ENCODE peak calls at places on chromosome 4, in four cellular contexts. One of them, this sample, is unnamed.

GRCh38 chr4:112284662-112285411 is 867 bp downstream of the TIFA start:
- DNase-seq in activated T-cell treated with anti-CD3 and anti-CD28 coated beads, Interleukin-2, amount 50 U/mL, for 1 hour: peak; percentile 22
- DNase-seq in heart right ventricle: no peak
- DNase-seq in nephron progenitor cell: peak; percentile 49
- DNase-seq in this sample: peak; percentile 10

GRCh38 chr4:73257995-73258667 is 467 bp downstream of the ANKRD17 start:
- DNase-seq in activated T-cell treated with anti-CD3 and anti-CD28 coated beads, Interleukin-2, amount 50 U/mL, for 1 hour: no peak
- DNase-seq in heart right ventricle: no peak
- DNase-seq in nephron progenitor cell: no peak
- DNase-seq in this sample: peak; percentile 32

GRCh38 chr4:174522183-174523002 is at the start of gene HPGD:
- DNase-seq in activated T-cell treated with anti-CD3 and anti-CD28 coated beads, Interleukin-2, amount 50 U/mL, for 1 hour: peak; percentile 67
- DNase-seq in heart right ventricle: peak; percentile 37
- DNase-seq in nephron progenitor cell: peak; percentile 78
- DNase-seq in this sample: no peak

GRCh38 chr4:187444061-187444460 is 551.5 kb upstream of the ZFP42 start:
- DNase-seq in activated T-cell treated with anti-CD3 and anti-CD28 coated beads, Interleukin-2, amount 50 U/mL, for 1 hour: no peak
- DNase-seq in heart right ventricle: no peak
- DNase-seq in nephron progenitor cell: no peak
- DNase-seq in this sample: no peak

GRCh38 chr4:66294626-66295025 is 624.3 kb upstream of the EPHA5 start:
- DNase-seq in activated T-cell treated with anti-CD3 and anti-CD28 coated beads, Interleukin-2, amount 50 U/mL, for 1 hour: no peak
- DNase-seq in heart right ventricle: no peak
- DNase-seq in nephron progenitor cell: no peak
- DNase-seq in this sample: peak; percentile 82

GRCh38 chr4:112832493-112832892 is 195.6 kb downstream of the LARP7 start:
- DNase-seq in activated T-cell treated with anti-CD3 and anti-CD28 coated beads, Interleukin-2, amount 50 U/mL, for 1 hour: no peak
- DNase-seq in heart right ventricle: no peak
- DNase-seq in nephron progenitor cell: no peak
- DNase-seq in this sample: no peak

GRCh38 chr4:52592287-52592686 is 66.8 kb downstream of the USP46 start:
- DNase-seq in activated T-cell treated with anti-CD3 and anti-CD28 coated beads, Interleukin-2, amount 50 U/mL, for 1 hour: no peak
- DNase-seq in heart right ventricle: no peak
- DNase-seq in nephron progenitor cell: no peak
- DNase-seq in this sample: no peak

GRCh38 chr4:151766691-151767090 is 5.9 kb upstream of the GATB start:
- DNase-seq in activated T-cell treated with anti-CD3 and anti-CD28 coated beads, Interleukin-2, amount 50 U/mL, for 1 hour: no peak
- DNase-seq in heart right ventricle: no peak
- DNase-seq in nephron progenitor cell: no peak
- DNase-seq in this sample: no peak

GRCh38 chr4:38625508-38625907 is 38.5 kb upstream of the KLF3 start:
- DNase-seq in activated T-cell treated with anti-CD3 and anti-CD28 coated beads, Interleukin-2, amount 50 U/mL, for 1 hour: no peak
- DNase-seq in heart right ventricle: no peak
- DNase-seq in nephron progenitor cell: no peak
- DNase-seq in this sample: no peak

GRCh38 chr4:8850830-8851188 is 20.8 kb downstream of the HMX1 start:
- DNase-seq in activated T-cell treated with anti-CD3 and anti-CD28 coated beads, Interleukin-2, amount 50 U/mL, for 1 hour: no peak
- DNase-seq in heart right ventricle: no peak
- DNase-seq in nephron progenitor cell: no peak
- DNase-seq in this sample: no peak

GRCh38 chr4:14607578-14607977 is 394.7 kb upstream of the CPEB2 start:
- DNase-seq in activated T-cell treated with anti-CD3 and anti-CD28 coated beads, Interleukin-2, amount 50 U/mL, for 1 hour: no peak
- DNase-seq in heart right ventricle: no peak
- DNase-seq in nephron progenitor cell: no peak
- DNase-seq in this sample: no peak

GRCh38 chr4:931194-931959 is 739 bp downstream of the GAK start:
- DNase-seq in activated T-cell treated with anti-CD3 and anti-CD28 coated beads, Interleukin-2, amount 50 U/mL, for 1 hour: peak; percentile 32
- DNase-seq in heart right ventricle: no peak
- DNase-seq in nephron progenitor cell: no peak
- DNase-seq in this sample: peak; percentile 25

GRCh38 chr4:3823496-3824341 is 57.5 kb downstream of the ADRA2C start:
- DNase-seq in activated T-cell treated with anti-CD3 and anti-CD28 coated beads, Interleukin-2, amount 50 U/mL, for 1 hour: no peak
- DNase-seq in heart right ventricle: no peak
- DNase-seq in nephron progenitor cell: no peak
- DNase-seq in this sample: no peak

GRCh38 chr4:137307806-137308205 is 224.5 kb downstream of the PCDH18 start:
- DNase-seq in activated T-cell treated with anti-CD3 and anti-CD28 coated beads, Interleukin-2, amount 50 U/mL, for 1 hour: no peak
- DNase-seq in heart right ventricle: no peak
- DNase-seq in nephron progenitor cell: no peak
- DNase-seq in this sample: peak; percentile 76

GRCh38 chr4:148141536-148141935 is 300.7 kb downstream of the NR3C2 start:
- DNase-seq in activated T-cell treated with anti-CD3 and anti-CD28 coated beads, Interleukin-2, amount 50 U/mL, for 1 hour: no peak
- DNase-seq in heart right ventricle: no peak
- DNase-seq in nephron progenitor cell: no peak
- DNase-seq in this sample: no peak

GRCh38 chr4:46937493-46937892 is 28.4 kb upstream of the COX7B2 start:
- DNase-seq in activated T-cell treated with anti-CD3 and anti-CD28 coated beads, Interleukin-2, amount 50 U/mL, for 1 hour: no peak
- DNase-seq in heart right ventricle: no peak
- DNase-seq in nephron progenitor cell: no peak
- DNase-seq in this sample: peak; percentile 14

GRCh38 chr4:166538491-166539005 is 665.5 kb downstream of the TLL1 start:
- DNase-seq in activated T-cell treated with anti-CD3 and anti-CD28 coated beads, Interleukin-2, amount 50 U/mL, for 1 hour: no peak
- DNase-seq in heart right ventricle: no peak
- DNase-seq in nephron progenitor cell: no peak
- DNase-seq in this sample: peak; percentile 20

GRCh38 chr4:189396435-189396834 is 544.2 kb upstream of the FRG1 start:
- DNase-seq in activated T-cell treated with anti-CD3 and anti-CD28 coated beads, Interleukin-2, amount 50 U/mL, for 1 hour: no peak
- DNase-seq in heart right ventricle: no peak
- DNase-seq in nephron progenitor cell: no peak
- DNase-seq in this sample: no peak

GRCh38 chr4:109111031-109111430 is 191.4 kb downstream of the COL25A1 start:
- DNase-seq in activated T-cell treated with anti-CD3 and anti-CD28 coated beads, Interleukin-2, amount 50 U/mL, for 1 hour: no peak
- DNase-seq in heart right ventricle: no peak
- DNase-seq in nephron progenitor cell: no peak
- DNase-seq in this sample: no peak

GRCh38 chr4:151114986-151115385 is 15.6 kb downstream of the RPS3A start:
- DNase-seq in activated T-cell treated with anti-CD3 and anti-CD28 coated beads, Interleukin-2, amount 50 U/mL, for 1 hour: no peak
- DNase-seq in heart right ventricle: no peak
- DNase-seq in nephron progenitor cell: no peak
- DNase-seq in this sample: peak; percentile 47

GRCh38 chr4:8329859-8330761 is 60.6 kb downstream of the HTRA3 start:
- DNase-seq in activated T-cell treated with anti-CD3 and anti-CD28 coated beads, Interleukin-2, amount 50 U/mL, for 1 hour: peak; percentile 10
- DNase-seq in heart right ventricle: no peak
- DNase-seq in nephron progenitor cell: no peak
- DNase-seq in this sample: no peak

GRCh38 chr4:21888195-21888976 is 60.2 kb downstream of the KCNIP4 start:
- DNase-seq in activated T-cell treated with anti-CD3 and anti-CD28 coated beads, Interleukin-2, amount 50 U/mL, for 1 hour: no peak
- DNase-seq in heart right ventricle: no peak
- DNase-seq in nephron progenitor cell: no peak
- DNase-seq in this sample: peak; percentile 96

GRCh38 chr4:80989921-80990544 is 40.5 kb upstream of the BMP3 start:
- DNase-seq in activated T-cell treated with anti-CD3 and anti-CD28 coated beads, Interleukin-2, amount 50 U/mL, for 1 hour: no peak
- DNase-seq in heart right ventricle: no peak
- DNase-seq in nephron progenitor cell: peak; percentile 15
- DNase-seq in this sample: peak; percentile 42

GRCh38 chr4:165378398-165378762 is 428 bp upstream of the CPE start:
- DNase-seq in activated T-cell treated with anti-CD3 and anti-CD28 coated beads, Interleukin-2, amount 50 U/mL, for 1 hour: no peak
- DNase-seq in heart right ventricle: no peak
- DNase-seq in nephron progenitor cell: no peak
- DNase-seq in this sample: no peak

GRCh38 chr4:102734591-102735385 is 26.0 kb downstream of the MANBA start:
- DNase-seq in activated T-cell treated with anti-CD3 and anti-CD28 coated beads, Interleukin-2, amount 50 U/mL, for 1 hour: no peak
- DNase-seq in heart right ventricle: no peak
- DNase-seq in nephron progenitor cell: no peak
- DNase-seq in this sample: peak; percentile 26

This sample was measured in astrocyte.